ENCODE peak calls at places on chromosomes 4 and X, in six cellular contexts. One of them, this sample, is unnamed.

GRCh38 chrX:12011075-12011474 is 127.2 kb upstream of the FRMPD4 start:
- DNase-seq in fibroblast of lung: peak
- DNase-seq in HFF-Myc: no peak
- DNase-seq in K562: no peak
- DNase-seq in AG09309: no peak
- DNase-seq in neural progenitor cell: no peak
- DNase-seq in this sample: no peak

GRCh38 chr4:155967098-155967497 is 13.4 kb upstream of the CTSO start:
- DNase-seq in fibroblast of lung: peak
- DNase-seq in HFF-Myc: no peak
- DNase-seq in K562: no peak
- DNase-seq in AG09309: no peak
- DNase-seq in neural progenitor cell: no peak
- DNase-seq in this sample: no peak

GRCh38 chr4:6955261-6955911 is 45.8 kb downstream of the TBC1D14 start:
- DNase-seq in fibroblast of lung: no peak
- DNase-seq in HFF-Myc: no peak
- DNase-seq in K562: no peak
- DNase-seq in AG09309: no peak
- DNase-seq in neural progenitor cell: no peak
- DNase-seq in this sample: no peak

GRCh38 chr4:8916251-8916913 is 44.7 kb upstream of the HMX1 start:
- DNase-seq in fibroblast of lung: no peak
- DNase-seq in HFF-Myc: no peak
- DNase-seq in K562: peak
- DNase-seq in AG09309: no peak
- DNase-seq in neural progenitor cell: no peak
- DNase-seq in this sample: no peak

GRCh38 chr4:78642934-78643333 is 91.4 kb downstream of the ANXA3 start:
- DNase-seq in fibroblast of lung: no peak
- DNase-seq in HFF-Myc: no peak
- DNase-seq in K562: peak
- DNase-seq in AG09309: no peak
- DNase-seq in neural progenitor cell: no peak
- DNase-seq in this sample: no peak

GRCh38 chr4:149923736-149924135 is 108.1 kb upstream of the IQCM start:
- DNase-seq in fibroblast of lung: no peak
- DNase-seq in HFF-Myc: no peak
- DNase-seq in K562: no peak
- DNase-seq in AG09309: no peak
- DNase-seq in neural progenitor cell: no peak
- DNase-seq in this sample: no peak

GRCh38 chrX:108439961-108440696 is 491 bp downstream of the COL4A5 start:
- DNase-seq in fibroblast of lung: peak
- DNase-seq in HFF-Myc: no peak
- DNase-seq in K562: peak
- DNase-seq in AG09309: no peak
- DNase-seq in neural progenitor cell: peak
- DNase-seq in this sample: peak

GRCh38 chrX:39654183-39654925 is 443.4 kb downstream of the BCOR start:
- DNase-seq in fibroblast of lung: no peak
- DNase-seq in HFF-Myc: no peak
- DNase-seq in K562: no peak
- DNase-seq in AG09309: no peak
- DNase-seq in neural progenitor cell: peak
- DNase-seq in this sample: no peak

GRCh38 chr4:96787766-96788165 is 947.9 kb downstream of the PDHA2 start:
- DNase-seq in fibroblast of lung: no peak
- DNase-seq in HFF-Myc: no peak
- DNase-seq in K562: no peak
- DNase-seq in AG09309: no peak
- DNase-seq in neural progenitor cell: no peak
- DNase-seq in this sample: no peak

GRCh38 chr4:179867300-179867878 is 2375.8 kb upstream of the TENM3 start:
- DNase-seq in fibroblast of lung: peak
- DNase-seq in HFF-Myc: no peak
- DNase-seq in K562: peak
- DNase-seq in AG09309: no peak
- DNase-seq in neural progenitor cell: peak
- DNase-seq in this sample: peak

GRCh38 chrX:104343408-104344129 is 88.8 kb upstream of the ESX1 start:
- DNase-seq in fibroblast of lung: peak
- DNase-seq in HFF-Myc: peak
- DNase-seq in K562: peak
- DNase-seq in AG09309: peak
- DNase-seq in neural progenitor cell: peak
- DNase-seq in this sample: peak

GRCh38 chr4:7510066-7510465 is 75.3 kb upstream of the PSAPL1 start:
- DNase-seq in fibroblast of lung: no peak
- DNase-seq in HFF-Myc: no peak
- DNase-seq in K562: no peak
- DNase-seq in AG09309: no peak
- DNase-seq in neural progenitor cell: no peak
- DNase-seq in this sample: no peak

GRCh38 chrX:153468008-153468580 is 2.3 kb downstream of the HAUS7 start:
- DNase-seq in fibroblast of lung: no peak
- DNase-seq in HFF-Myc: no peak
- DNase-seq in K562: no peak
- DNase-seq in AG09309: no peak
- DNase-seq in neural progenitor cell: no peak
- DNase-seq in this sample: no peak

GRCh38 chrX:120794525-120794975 is 81.1 kb downstream of the CT47B1 start:
- DNase-seq in fibroblast of lung: peak
- DNase-seq in HFF-Myc: no peak
- DNase-seq in K562: no peak
- DNase-seq in AG09309: no peak
- DNase-seq in neural progenitor cell: no peak
- DNase-seq in this sample: no peak

GRCh38 chr4:90215286-90215685 is 88.1 kb downstream of the CCSER1 start:
- DNase-seq in fibroblast of lung: no peak
- DNase-seq in HFF-Myc: no peak
- DNase-seq in K562: no peak
- DNase-seq in AG09309: no peak
- DNase-seq in neural progenitor cell: no peak
- DNase-seq in this sample: no peak

GRCh38 chr4:78645853-78646757 is 94.5 kb downstream of the ANXA3 start:
- DNase-seq in fibroblast of lung: peak
- DNase-seq in HFF-Myc: peak
- DNase-seq in K562: peak
- DNase-seq in AG09309: peak
- DNase-seq in neural progenitor cell: no peak
- DNase-seq in this sample: no peak

GRCh38 chr4:141782205-141782604 is 145.8 kb downstream of the IL15 start:
- DNase-seq in fibroblast of lung: no peak
- DNase-seq in HFF-Myc: no peak
- DNase-seq in K562: no peak
- DNase-seq in AG09309: no peak
- DNase-seq in neural progenitor cell: no peak
- DNase-seq in this sample: no peak

GRCh38 chr4:2756691-2757350 is 685 bp upstream of the TNIP2 start:
- DNase-seq in fibroblast of lung: no peak
- DNase-seq in HFF-Myc: no peak
- DNase-seq in K562: no peak
- DNase-seq in AG09309: no peak
- DNase-seq in neural progenitor cell: no peak
- DNase-seq in this sample: no peak

GRCh38 chr4:148954011-148954749 is 512.0 kb upstream of the NR3C2 start:
- DNase-seq in fibroblast of lung: no peak
- DNase-seq in HFF-Myc: no peak
- DNase-seq in K562: no peak
- DNase-seq in AG09309: no peak
- DNase-seq in neural progenitor cell: no peak
- DNase-seq in this sample: no peak

GRCh38 chr4:76896731-76897521 is 1.0 kb downstream of the SOWAHB start:
- DNase-seq in fibroblast of lung: peak
- DNase-seq in HFF-Myc: no peak
- DNase-seq in K562: no peak
- DNase-seq in AG09309: no peak
- DNase-seq in neural progenitor cell: peak
- DNase-seq in this sample: peak

GRCh38 chrX:39769748-39770147 is 328.0 kb downstream of the BCOR start:
- DNase-seq in fibroblast of lung: no peak
- DNase-seq in HFF-Myc: no peak
- DNase-seq in K562: no peak
- DNase-seq in AG09309: no peak
- DNase-seq in neural progenitor cell: no peak
- DNase-seq in this sample: no peak

GRCh38 chr4:6538586-6538985 is 36.4 kb upstream of the MAN2B2 start:
- DNase-seq in fibroblast of lung: no peak
- DNase-seq in HFF-Myc: no peak
- DNase-seq in K562: no peak
- DNase-seq in AG09309: no peak
- DNase-seq in neural progenitor cell: no peak
- DNase-seq in this sample: no peak

GRCh38 chr4:48129307-48130014 is 4.6 kb downstream of the TXK start:
- DNase-seq in fibroblast of lung: no peak
- DNase-seq in HFF-Myc: no peak
- DNase-seq in K562: peak
- DNase-seq in AG09309: no peak
- DNase-seq in neural progenitor cell: no peak
- DNase-seq in this sample: no peak

GRCh38 chrX:132480581-132481203 is 8.1 kb downstream of the MBNL3 start:
- DNase-seq in fibroblast of lung: peak
- DNase-seq in HFF-Myc: peak
- DNase-seq in K562: no peak
- DNase-seq in AG09309: peak
- DNase-seq in neural progenitor cell: no peak
- DNase-seq in this sample: no peak

DNA sequence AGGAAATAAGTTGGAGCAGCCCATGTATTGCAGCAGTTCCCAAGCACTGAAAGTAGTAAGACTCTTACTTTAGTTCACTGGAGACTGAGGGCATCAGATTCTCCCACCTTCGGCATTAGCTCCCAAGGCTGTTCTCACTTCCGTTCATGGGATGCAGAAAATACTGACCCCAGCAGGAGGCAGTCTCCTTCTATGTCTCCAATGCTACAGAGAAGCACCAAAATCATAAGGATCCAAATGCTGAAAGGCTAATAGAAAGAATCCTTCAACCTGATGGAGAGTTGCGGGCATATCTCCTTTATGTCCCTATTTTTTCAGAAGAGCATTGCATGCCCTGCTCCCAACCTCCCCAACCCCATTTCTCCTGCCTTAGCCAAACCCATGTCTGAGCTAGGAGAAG is 32.4 kb downstream of the ADH7 start:
- DNase-seq in fibroblast of lung: no peak
- DNase-seq in HFF-Myc: no peak
- DNase-seq in K562: no peak
- DNase-seq in AG09309: no peak
- DNase-seq in neural progenitor cell: no peak
- DNase-seq in this sample: no peak
- TF ChIP-seq CTCF in fibroblast of lung: no peak
- TF ChIP-seq CTCF in HFF-Myc: no peak
- TF ChIP-seq CTCF in K562: peak
- TF ChIP-seq CTCF in AG09309: no peak
- TF ChIP-seq CTCF in neural progenitor cell: peak
- TF ChIP-seq CTCF in this sample: no peak

GRCh38 chrX:48025561-48025960 is 18.8 kb downstream of the SPACA5 start:
- DNase-seq in fibroblast of lung: peak
- DNase-seq in HFF-Myc: peak
- DNase-seq in K562: peak
- DNase-seq in AG09309: no peak
- DNase-seq in neural progenitor cell: peak
- DNase-seq in this sample: peak
- TF ChIP-seq CTCF in fibroblast of lung: peak
- TF ChIP-seq CTCF in HFF-Myc: peak
- TF ChIP-seq CTCF in K562: peak
- TF ChIP-seq CTCF in AG09309: peak
- TF ChIP-seq CTCF in neural progenitor cell: peak
- TF ChIP-seq CTCF in this sample: peak

GRCh38 chrX:54754854-54755253 is 43.2 kb downstream of the ITIH6 start:
- DNase-seq in fibroblast of lung: no peak
- DNase-seq in HFF-Myc: no peak
- DNase-seq in K562: no peak
- DNase-seq in AG09309: no peak
- DNase-seq in neural progenitor cell: no peak
- DNase-seq in this sample: no peak

DNA sequence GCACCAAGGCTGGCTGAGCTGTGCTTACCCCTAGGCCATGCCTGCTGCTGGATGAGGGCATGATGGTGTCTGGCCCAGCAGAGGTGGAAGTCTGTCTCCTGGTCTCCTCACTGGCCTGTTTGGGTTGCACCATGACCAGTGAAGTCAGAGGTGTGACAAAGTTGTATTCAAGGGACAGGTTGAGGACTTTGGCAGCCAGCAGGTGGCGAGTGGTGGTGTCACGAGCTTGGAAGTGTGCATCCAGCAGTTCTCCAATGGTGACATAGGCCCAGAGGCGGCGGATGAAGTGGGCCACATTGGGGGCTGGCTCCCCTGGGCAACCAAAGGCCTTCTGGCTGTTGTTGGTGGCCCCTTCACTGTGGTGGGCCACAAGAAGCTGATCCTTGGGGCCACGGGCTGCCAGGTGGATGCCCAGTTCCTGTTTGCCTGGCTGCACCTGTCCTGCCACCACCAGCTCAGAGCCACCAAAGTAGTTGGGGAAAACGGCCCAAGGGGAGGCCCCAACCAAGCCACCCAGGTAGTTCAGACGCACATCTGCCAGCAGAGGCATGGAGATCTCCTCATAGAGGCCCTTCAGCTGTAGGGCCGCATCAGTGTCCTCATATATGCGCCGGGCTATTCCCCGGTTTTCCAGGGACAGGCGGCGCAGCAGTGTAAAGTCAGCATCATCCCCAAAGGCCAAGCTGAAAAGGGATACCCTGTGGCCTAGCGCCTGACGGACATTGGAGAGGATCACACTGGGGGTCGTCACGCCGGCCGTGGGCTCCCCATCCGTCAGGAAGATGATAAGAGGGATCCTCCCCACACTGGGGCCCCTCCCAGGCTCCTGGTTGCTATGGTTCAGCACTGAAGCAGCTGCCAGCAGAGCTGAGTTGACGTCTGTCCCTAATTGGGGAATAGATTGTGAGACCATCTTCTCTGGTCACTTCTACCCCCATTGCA is 39.7 kb downstream of the ITIH6 start:
- DNase-seq in fibroblast of lung: no peak
- DNase-seq in HFF-Myc: no peak
- DNase-seq in K562: no peak
- DNase-seq in AG09309: no peak
- DNase-seq in neural progenitor cell: no peak
- DNase-seq in this sample: no peak
- TF ChIP-seq CTCF in fibroblast of lung: no peak
- TF ChIP-seq CTCF in HFF-Myc: no peak
- TF ChIP-seq CTCF in K562: no peak
- TF ChIP-seq CTCF in AG09309: no peak
- TF ChIP-seq CTCF in neural progenitor cell: no peak
- TF ChIP-seq CTCF in this sample: no peak

DNA sequence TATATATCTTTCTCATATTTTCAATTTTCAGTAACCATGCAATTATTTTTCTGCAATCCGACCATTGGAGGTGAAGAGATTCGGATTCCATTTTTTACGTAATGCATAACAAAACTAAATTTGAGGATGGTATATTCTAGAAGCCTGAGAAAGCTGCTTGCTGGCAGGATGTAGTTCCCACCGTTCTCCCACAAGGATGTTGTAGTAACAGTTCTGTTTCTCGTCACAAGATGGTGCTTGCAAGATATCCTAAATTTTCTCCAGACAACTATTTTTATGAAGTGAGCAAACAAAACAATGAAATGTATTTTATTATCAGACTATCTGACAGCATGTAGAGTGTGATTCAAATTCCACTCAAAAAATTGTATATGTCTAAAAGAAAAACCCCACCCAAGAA is 10.7 kb downstream of the PWWP3B start:
- DNase-seq in fibroblast of lung: no peak
- DNase-seq in HFF-Myc: no peak
- DNase-seq in K562: no peak
- DNase-seq in AG09309: no peak
- DNase-seq in neural progenitor cell: no peak
- DNase-seq in this sample: no peak
- TF ChIP-seq CTCF in fibroblast of lung: no peak
- TF ChIP-seq CTCF in HFF-Myc: no peak
- TF ChIP-seq CTCF in K562: no peak
- TF ChIP-seq CTCF in AG09309: no peak
- TF ChIP-seq CTCF in neural progenitor cell: no peak
- TF ChIP-seq CTCF in this sample: no peak